ENCODE peak calls at places on chromosome 1, in four cellular contexts. A, B, Z and E are unnamed samples.

GRCh38 chr1:13781907-13782633 is 82.1 kb downstream of the PRDM2 start:
- ATAC-seq in Z (no peak), B (no peak), A (no peak), E (peak; percentile 71)

GRCh38 chr1:1875932-1876331 is 15.0 kb downstream of the GNB1 start:
- ATAC-seq in A (no peak), B (no peak), Z (no peak), E (no peak)

GRCh38 chr1:41619511-41620364 is 135.3 kb upstream of the EDN2 start:
- ATAC-seq in Z (no peak), A (no peak), B (no peak), E (no peak)

GRCh38 chr1:183470961-183471747 is 1.1 kb upstream of the SMG7 start:
- ATAC-seq in A (peak; percentile 40), Z (peak; percentile 72), B (peak; percentile 53), E (peak; percentile 40)

GRCh38 chr1:88422037-88422436 is 262.0 kb upstream of the PKN2 start:
- ATAC-seq in A (no peak), Z (no peak), B (no peak), E (no peak)

GRCh38 chr1:36751525-36751924 is 268.8 kb upstream of the CSF3R start:
- ATAC-seq in B (no peak), Z (no peak), A (no peak), E (no peak)

GRCh38 chr1:53246261-53247134 is 8.2 kb upstream of the MAGOH start:
- ATAC-seq in A (no peak), B (no peak), Z (no peak), E (no peak)

GRCh38 chr1:155329980-155330598 is 9.4 kb downstream of the RUSC1 start:
- ATAC-seq in B (no peak), A (no peak), Z (peak; percentile 60), E (no peak)

GRCh38 chr1:208172389-208173140 is 71.6 kb downstream of the PLXNA2 start:
- ATAC-seq in B (peak; percentile 34), A (peak; percentile 44), Z (no peak), E (peak; percentile 27)

GRCh38 chr1:247299723-247300381 is 31.8 kb downstream of the ZNF496 start:
- ATAC-seq in A (no peak), Z (no peak), B (no peak), E (no peak)

GRCh38 chr1:247300491-247301175 is 31.0 kb downstream of the ZNF496 start:
- ATAC-seq in B (no peak), A (no peak), Z (no peak), E (no peak)

GRCh38 chr1:247304046-247304445 is 27.6 kb downstream of the ZNF496 start:
- ATAC-seq in B (no peak), Z (no peak), A (no peak), E (no peak)

GRCh38 chr1:247301176-247301540 is 30.5 kb downstream of the ZNF496 start:
- ATAC-seq in B (no peak), A (no peak), Z (no peak), E (no peak)

GRCh38 chr1:247303211-247303610 is 28.5 kb downstream of the ZNF496 start:
- ATAC-seq in A (no peak), Z (no peak), B (no peak), E (no peak)
- H3K4me3 ChIP-seq in A (no peak overlapping the region), Z (no peak overlapping the region), B (no peak overlapping the region), E (no peak overlapping the region)

DNA sequence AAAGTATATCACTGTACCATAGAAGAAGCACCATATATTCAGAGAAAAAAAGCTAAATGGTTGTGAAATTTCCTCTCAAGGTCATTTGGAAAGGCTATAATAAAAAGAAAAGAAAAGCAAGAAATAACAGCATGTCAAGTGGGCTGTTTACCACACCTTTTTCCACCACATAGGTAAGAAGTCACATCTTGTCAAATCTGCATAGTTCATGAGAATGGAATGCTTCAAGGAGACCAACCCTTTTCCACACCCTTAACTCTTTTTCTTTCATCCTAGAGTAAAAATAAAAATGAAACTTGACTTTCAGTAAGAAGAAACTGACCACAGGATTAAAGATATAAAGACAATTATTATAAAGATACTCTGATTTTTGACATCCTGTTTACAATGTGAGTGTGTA is 91.2 kb downstream of the ATP6V1G3 start:
- ATAC-seq in B (no peak), Z (peak; percentile 80), A (peak; percentile 67), E (no peak)
- H3K27ac ChIP-seq in B (no peak overlapping the region), Z (peak overlapping the region; percentile 45), A (no peak overlapping the region), E (no peak overlapping the region)

DNA sequence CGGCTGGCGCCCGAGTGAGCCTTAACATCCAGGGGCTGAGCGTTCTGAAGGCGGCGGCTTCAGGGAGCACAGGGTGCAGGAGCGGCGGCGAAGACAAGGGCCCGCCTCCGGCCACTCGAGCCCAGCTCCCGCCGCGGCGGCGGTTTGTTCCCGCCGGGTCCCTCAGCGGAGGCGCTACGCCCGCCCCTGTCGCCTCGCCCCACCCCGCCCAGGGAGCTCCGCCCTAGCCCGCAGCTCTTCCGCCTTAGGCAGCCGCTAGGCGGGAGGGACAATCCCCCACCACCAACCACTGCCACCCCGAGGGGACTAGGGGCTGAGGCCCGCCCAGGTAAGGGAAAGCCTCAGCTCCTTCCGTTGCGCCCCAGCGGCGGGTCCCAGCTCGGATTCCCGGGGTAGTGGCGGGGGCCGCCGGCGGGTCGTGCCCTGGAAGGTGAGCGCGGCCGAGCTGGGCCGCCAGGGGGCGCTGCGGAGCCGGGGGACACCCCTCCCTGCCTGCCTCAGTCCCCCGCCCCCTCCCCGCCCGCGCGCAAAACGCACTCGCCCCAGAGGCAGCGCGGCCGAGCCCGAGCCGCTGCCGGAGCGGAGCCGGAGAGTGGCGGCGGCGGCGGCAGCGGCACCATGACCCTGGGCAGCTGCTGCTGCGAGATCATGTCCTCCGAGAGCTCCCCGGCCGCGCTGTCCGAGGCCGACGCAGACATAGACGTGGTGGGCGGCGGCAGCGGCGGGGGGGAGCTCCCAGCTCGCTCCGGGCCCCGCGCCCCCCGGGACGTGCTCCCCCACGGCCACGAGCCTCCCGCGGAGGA is at the start of gene FOXD2:
- ATAC-seq in Z (peak; percentile 95), B (peak; percentile 93), A (peak; percentile 89), E (peak; percentile 92)
- TF ChIP-seq POLR2A in Z (no peak), B (no peak), A (peak; percentile 55), E (peak; percentile 46)

GRCh38 chr1:28176492-28177470 is at the start of gene PTAFR:
- ATAC-seq in B (no peak), Z (peak; percentile 54), A (no peak), E (peak; percentile 8)
- H3K4me3 ChIP-seq in B (no peak within 1 kb of the TSS), Z (peak within 1 kb of the TSS; percentile 49), A (no peak within 1 kb of the TSS), E (peak within 1 kb of the TSS; percentile 24)

DNA sequence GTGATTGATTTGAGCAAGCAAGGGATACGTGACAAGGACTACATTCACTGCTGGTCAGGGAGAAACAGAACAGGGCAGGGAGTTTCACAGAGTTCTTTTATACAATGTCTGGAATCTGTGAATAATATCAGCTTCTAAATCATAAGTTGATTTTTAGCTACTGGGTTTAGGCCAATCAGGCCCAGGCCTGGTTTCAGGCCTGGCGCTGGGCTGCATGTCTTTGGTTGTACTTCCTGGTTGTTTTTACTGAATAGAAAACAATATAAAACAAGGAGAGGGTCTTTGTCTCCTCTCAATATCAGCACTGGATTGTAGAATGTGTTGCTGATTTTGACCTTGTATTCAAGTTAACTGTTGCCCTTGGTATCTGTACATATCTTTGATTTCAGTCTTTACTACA is 865 bp upstream of the AMY2A start:
- ATAC-seq in A (no peak), B (no peak), Z (no peak), E (no peak)
- H3K27ac ChIP-seq in A (no peak overlapping the region), B (no peak overlapping the region), Z (no peak overlapping the region), E (no peak overlapping the region)